ENCODE peak calls at places on chromosome 18, in ten cellular contexts. B, O, L, E, R, Y, X, I, C and K are unnamed samples.

GRCh38 chr18:23967321-23968089 is 47.0 kb upstream of the TTC39C start:
- DNase-seq in B (no peak), O (peak; percentile 63), L (no peak), E (no peak), R (no peak), Y (no peak), X (no peak), I (no peak), C (no peak), K (no peak)

GRCh38 chr18:63322246-63322645 is 2.7 kb upstream of the BCL2 start:
- DNase-seq in B (no peak), O (no peak), L (no peak), E (no peak), R (no peak), Y (no peak), X (no peak), I (no peak), C (no peak), K (peak; percentile 31)

GRCh38 chr18:42340423-42341009 is 385.5 kb downstream of the PIK3C3 start:
- DNase-seq in B (no peak), O (no peak), L (no peak), E (no peak), R (no peak), Y (no peak), X (no peak), I (no peak), C (no peak), K (no peak)

GRCh38 chr18:27136208-27136535 is 48.9 kb downstream of the CHST9 start:
- DNase-seq in B (no peak), O (no peak), L (peak; percentile 32), E (peak; percentile 30), R (no peak), Y (peak; percentile 10), X (peak; percentile 0), I (no peak), C (no peak), K (no peak)

GRCh38 chr18:24631238-24632025 is 171.0 kb downstream of the HRH4 start:
- DNase-seq in B (peak; percentile 22), O (no peak), L (no peak), E (no peak), R (no peak), Y (no peak), X (no peak), I (peak; percentile 36), C (no peak), K (peak; percentile 14)

GRCh38 chr18:52657063-52657462 is 317.1 kb downstream of the DCC start:
- DNase-seq in B (no peak), O (no peak), L (no peak), E (no peak), R (no peak), Y (no peak), X (no peak), I (no peak), C (no peak), K (no peak)

GRCh38 chr18:53458944-53459580 is 765.4 kb downstream of the MBD2 start:
- DNase-seq in B (peak; percentile 23), O (no peak), L (peak; percentile 5), E (peak; percentile 80), R (no peak), Y (peak; percentile 10), X (peak; percentile 68), I (no peak), C (no peak), K (peak; percentile 7)

GRCh38 chr18:24763765-24764548 is 303.5 kb downstream of the HRH4 start:
- DNase-seq in B (peak; percentile 45), O (no peak), L (peak; percentile 11), E (no peak), R (no peak), Y (no peak), X (peak; percentile 56), I (peak; percentile 73), C (no peak), K (peak; percentile 97)

GRCh38 chr18:47404845-47405244 is 153.4 kb upstream of the SKOR2 start:
- DNase-seq in B (no peak), O (no peak), L (no peak), E (no peak), R (no peak), Y (no peak), X (no peak), I (no peak), C (no peak), K (no peak)

GRCh38 chr18:72542993-72543361 is 1.2 kb downstream of the CBLN2 start:
- DNase-seq in B (no peak), O (no peak), L (peak; percentile 12), E (peak; percentile 22), R (no peak), Y (no peak), X (no peak), I (no peak), C (no peak), K (no peak)

GRCh38 chr18:67468038-67468437 is 48.5 kb downstream of the DSEL start:
- DNase-seq in B (no peak), O (no peak), L (no peak), E (no peak), R (no peak), Y (no peak), X (no peak), I (no peak), C (no peak), K (no peak)

GRCh38 chr18:67467188-67467587 is 49.3 kb downstream of the DSEL start:
- DNase-seq in B (no peak), O (no peak), L (no peak), E (no peak), R (no peak), Y (no peak), X (no peak), I (no peak), C (no peak), K (no peak)

GRCh38 chr18:67464499-67464898 is 52.0 kb downstream of the DSEL start:
- DNase-seq in B (no peak), O (no peak), L (no peak), E (no peak), R (no peak), Y (no peak), X (no peak), I (no peak), C (no peak), K (no peak)

DNA sequence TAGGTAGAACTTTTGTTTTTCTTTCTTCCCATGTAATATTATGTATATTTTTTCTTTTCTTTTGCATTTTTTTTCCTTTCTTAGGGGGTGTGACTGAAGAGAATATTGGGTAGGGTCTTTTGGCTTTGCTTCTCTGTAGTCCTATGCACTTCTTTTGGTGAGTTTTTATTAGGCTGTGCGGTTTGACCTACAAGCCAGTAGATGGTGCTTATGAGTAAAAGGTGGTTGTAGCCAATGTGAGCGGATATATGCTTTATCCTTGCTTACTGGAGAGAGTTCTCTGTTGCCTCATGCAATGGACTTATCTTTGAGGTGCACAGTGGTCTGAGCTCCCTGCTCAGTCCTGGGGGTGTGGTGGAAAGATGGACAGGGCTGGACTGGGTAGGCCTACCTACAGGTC is 52.7 kb downstream of the DSEL start:
- DNase-seq in B (no peak), O (peak; percentile 6), L (peak; percentile 11), E (no peak), R (no peak), Y (peak; percentile 35), X (peak; percentile 21), I (no peak), C (no peak), K (peak; percentile 30)
- TF ChIP-seq CTCF in B (no peak), O (peak; percentile 5), L (peak; percentile 20), E (peak; percentile 13), R (no peak), Y (peak; percentile 40), X (peak; percentile 21), I (no peak), C (peak; percentile 23), K (peak; percentile 45)

GRCh38 chr18:68735498-68736343 is 20.8 kb upstream of the TMX3 start:
- DNase-seq in B (no peak), O (peak; percentile 55), L (peak; percentile 52), E (peak; percentile 67), R (no peak), Y (peak; percentile 87), X (peak; percentile 84), I (no peak), C (peak; percentile 60), K (peak; percentile 76)

GRCh38 chr18:68738572-68738971 is 23.7 kb upstream of the TMX3 start:
- DNase-seq in B (no peak), O (no peak), L (no peak), E (no peak), R (no peak), Y (no peak), X (no peak), I (no peak), C (no peak), K (peak; percentile 50)

GRCh38 chr18:68733693-68734092 is 18.8 kb upstream of the TMX3 start:
- DNase-seq in B (no peak), O (no peak), L (no peak), E (peak; percentile 24), R (no peak), Y (peak; percentile 28), X (no peak), I (no peak), C (no peak), K (peak; percentile 25)

GRCh38 chr18:68734311-68734710 is 19.4 kb upstream of the TMX3 start:
- DNase-seq in B (no peak), O (no peak), L (no peak), E (peak; percentile 16), R (no peak), Y (peak; percentile 14), X (peak; percentile 10), I (no peak), C (no peak), K (peak; percentile 67)
- H3K4me3 ChIP-seq in B (no peak overlapping the region), O (no peak overlapping the region), L (no peak overlapping the region), E (no peak overlapping the region), R (no peak overlapping the region), Y (no peak overlapping the region), X (no peak overlapping the region), I (no peak overlapping the region), C (no peak overlapping the region), K (no peak overlapping the region)

DNA sequence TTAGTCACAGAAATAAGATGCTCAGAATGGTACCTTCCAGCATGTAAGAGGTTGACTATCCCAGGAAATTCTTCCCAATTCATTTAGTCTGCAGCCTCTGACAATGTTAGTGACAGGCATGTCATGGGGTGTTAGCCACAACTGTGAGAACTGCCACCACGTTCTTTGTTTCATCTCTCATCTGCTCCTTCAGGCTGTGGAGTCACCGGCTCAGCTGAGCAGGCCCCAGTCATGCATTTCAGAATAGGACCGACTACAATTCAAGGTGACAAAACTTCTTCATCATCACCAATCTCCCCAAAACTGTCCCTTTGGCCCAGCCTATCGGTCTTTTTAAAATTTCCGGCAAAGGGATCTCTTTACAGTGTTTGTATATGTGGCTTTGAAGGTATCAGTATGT is 167.4 kb downstream of the AKAIN1 start:
- DNase-seq in B (no peak), O (no peak), L (no peak), E (no peak), R (no peak), Y (no peak), X (no peak), I (no peak), C (no peak), K (no peak)
- TF ChIP-seq CTCF in B (no peak), O (no peak), L (no peak), E (no peak), R (no peak), Y (no peak), X (no peak), I (no peak), C (no peak), K (no peak)

DNA sequence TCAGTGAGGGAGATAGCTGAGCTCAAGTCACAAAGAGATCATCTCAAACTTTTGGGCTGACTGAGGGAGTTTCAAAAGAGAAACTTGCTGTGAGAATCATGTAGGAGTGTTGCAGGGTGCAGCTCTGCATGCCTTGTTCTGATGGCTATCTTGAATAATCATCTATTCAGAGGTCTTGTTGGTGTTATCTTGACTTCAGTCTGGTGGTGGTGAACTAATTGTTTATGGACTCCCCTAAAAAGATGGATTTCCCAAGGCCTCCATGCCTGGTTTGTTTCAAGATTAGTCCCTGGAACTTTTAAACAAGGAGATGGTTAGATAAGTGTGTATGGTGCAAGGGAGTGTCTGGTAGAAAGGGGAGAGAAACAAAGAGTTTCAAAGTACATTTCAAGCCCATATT is 29.8 kb downstream of the SLC39A6 start:
- DNase-seq in B (no peak), O (no peak), L (no peak), E (no peak), R (no peak), Y (no peak), X (peak; percentile 6), I (no peak), C (no peak), K (no peak)
- H3K4me3 ChIP-seq in B (no peak overlapping the region), O (no peak overlapping the region), L (no peak overlapping the region), E (no peak overlapping the region), R (no peak overlapping the region), Y (no peak overlapping the region), X (no peak overlapping the region), I (no peak overlapping the region), C (no peak overlapping the region), K (no peak overlapping the region)